ENCODE peak calls at places on chromosomes 6 and 20, in seven cellular contexts. X is T-helper 1 cell; L is choroid plexus epithelial cell; J is activated gamma-delta T cell treated with Interleukin-2 at 50 U/mL for 16 hours; K is GDM1; V is progenitor cell of endocrine pancreas; R is effector memory CD4-positive, alpha-beta T cell. D is an unnamed sample.
A peak's percentile ranks its signal among the peaks of the same experiment; 100 is the strongest.

GRCh38 chr6:39453956-39454524 is 131.5 kb upstream of the KCNK16 start:
- DNase-seq in V (no peak), R (no peak), K (no peak), X (no peak), J (no peak), L (no peak), D (no peak)

GRCh38 chr6:43274916-43275597 is 23.0 kb upstream of the SLC22A7 start:
- DNase-seq in R (no peak), J (peak; percentile 20), X (no peak), K (no peak), L (no peak), V (no peak), D (no peak)

GRCh38 chr6:28474441-28475219 is 31.3 kb upstream of the ZSCAN23 start:
- DNase-seq in K (peak; percentile 31), L (peak; percentile 94), R (no peak), X (peak; percentile 44), J (no peak), V (no peak), D (no peak)

GRCh38 chr6:36873612-36874011 is 991 bp downstream of the PPIL1 start:
- DNase-seq in J (no peak), R (no peak), K (no peak), L (peak; percentile 9), X (peak; percentile 42), V (no peak), D (no peak)

GRCh38 chr6:47308223-47308567 is 1.5 kb downstream of the TNFRSF21 start:
- DNase-seq in R (no peak), X (no peak), J (no peak), L (peak; percentile 46), V (no peak), K (no peak), D (no peak)

GRCh38 chr6:1603708-1604346 is 5.9 kb upstream of the FOXC1 start:
- DNase-seq in X (no peak), J (no peak), K (no peak), R (no peak), L (no peak), V (no peak), D (no peak)

GRCh38 chr6:36906539-36906938 is 20.8 kb downstream of the C6orf89 start:
- DNase-seq in J (no peak), K (no peak), X (no peak), V (no peak), L (no peak), R (no peak), D (no peak)

GRCh38 chr6:149225370-149225769 is 92.1 kb upstream of the TAB2 start:
- DNase-seq in X (no peak), V (no peak), K (no peak), J (no peak), R (no peak), L (no peak), D (no peak)

GRCh38 chr6:158552796-158553138 is 7.1 kb upstream of the TMEM181 start:
- DNase-seq in V (no peak), R (no peak), J (no peak), X (no peak), K (no peak), L (no peak), D (no peak)

GRCh38 chr6:90472716-90473115 is 114.2 kb downstream of the MAP3K7 start:
- DNase-seq in V (no peak), K (no peak), X (peak; percentile 65), J (peak; percentile 17), L (no peak), R (no peak), D (no peak)

GRCh38 chr20:63210011-63210605 is 5.8 kb downstream of the YTHDF1 start:
- DNase-seq in X (no peak), K (no peak), R (no peak), J (no peak), V (no peak), L (no peak), D (no peak)

GRCh38 chr6:23940466-23940865 is 185.5 kb upstream of the NRSN1 start:
- DNase-seq in V (no peak), R (no peak), X (no peak), J (no peak), L (peak; percentile 2), K (no peak), D (no peak)

GRCh38 chr20:13995086-13995665 is at the start of gene MACROD2:
- DNase-seq in L (peak; percentile 83), J (no peak), R (no peak), X (peak; percentile 28), V (peak; percentile 99), K (no peak), D (no peak)

GRCh38 chr6:112337209-112337638 is 9.9 kb upstream of the RFPL4B start:
- DNase-seq in X (no peak), L (peak; percentile 89), J (no peak), K (no peak), R (no peak), V (peak; percentile 18), D (no peak)

GRCh38 chr20:18628330-18628941 is 40.6 kb downstream of the DTD1 start:
- DNase-seq in K (peak; percentile 1), V (no peak), J (no peak), X (no peak), R (no peak), L (no peak), D (no peak)

GRCh38 chr6:107805504-107805903 is 18.6 kb downstream of the SCML4 start:
- DNase-seq in J (no peak), V (no peak), L (no peak), X (no peak), K (no peak), R (no peak), D (no peak)

D was measured in AML-193.